ENCODE peak calls at places on chromosome 17, in seven cellular contexts. D, Q, B, O, V, Z and S are unnamed samples.

GRCh38 chr17:73371285-73371684 is 59.5 kb upstream of the CDC42EP4 start:
- DNase-seq in D (peak), Q (no peak), B (peak), O (no peak), V (no peak), Z (peak), S (no peak)

GRCh38 chr17:16573466-16573865 is 4.5 kb upstream of the ZNF287 start:
- DNase-seq in D (no peak), Q (no peak), B (no peak), O (no peak), V (no peak), Z (no peak), S (no peak)

GRCh38 chr17:19341211-19341631 is 21.3 kb downstream of the B9D1 start:
- DNase-seq in D (no peak), Q (no peak), B (no peak), O (no peak), V (no peak), Z (no peak), S (no peak)

GRCh38 chr17:32757963-32758362 is 119.0 kb downstream of the MYO1D start:
- DNase-seq in D (peak), Q (no peak), B (no peak), O (no peak), V (no peak), Z (no peak), S (no peak)

GRCh38 chr17:10614536-10615155 is 42.5 kb downstream of the MYH3 start:
- DNase-seq in D (peak), Q (peak), B (peak), O (peak), V (peak), Z (peak), S (peak)

GRCh38 chr17:35373984-35374765 is 754 bp upstream of the SLFN11 start:
- DNase-seq in D (peak), Q (peak), B (peak), O (peak), V (peak), Z (peak), S (peak)

GRCh38 chr17:58328195-58329034 is at the start of gene TSPOAP1:
- DNase-seq in D (no peak), Q (peak), B (no peak), O (no peak), V (peak), Z (no peak), S (peak)

GRCh38 chr17:12043702-12044101 is 23.0 kb downstream of the MAP2K4 start:
- DNase-seq in D (no peak), Q (no peak), B (no peak), O (no peak), V (no peak), Z (no peak), S (no peak)

GRCh38 chr17:44307387-44308186 is 814 bp upstream of the RUNDC3A start:
- DNase-seq in D (peak), Q (peak), B (no peak), O (no peak), V (no peak), Z (peak), S (peak)

GRCh38 chr17:44115585-44116415 is 7.6 kb downstream of the HDAC5 start:
- DNase-seq in D (no peak), Q (peak), B (peak), O (no peak), V (no peak), Z (peak), S (no peak)

GRCh38 chr17:57009737-57010445 is 32.0 kb downstream of the SCPEP1 start:
- DNase-seq in D (peak), Q (peak), B (peak), O (peak), V (peak), Z (peak), S (no peak)

GRCh38 chr17:62062313-62062712 is 2.8 kb downstream of the MED13 start:
- DNase-seq in D (peak), Q (no peak), B (peak), O (no peak), V (no peak), Z (no peak), S (no peak)

GRCh38 chr17:42720996-42721583 is 23.8 kb downstream of the EZH1 start:
- DNase-seq in D (peak), Q (peak), B (peak), O (no peak), V (peak), Z (peak), S (no peak)

GRCh38 chr17:8318536-8318935 is 8.5 kb downstream of the ARHGEF15 start:
- DNase-seq in D (no peak), Q (no peak), B (no peak), O (no peak), V (no peak), Z (no peak), S (no peak)

GRCh38 chr17:7883781-7884386 is 4.7 kb upstream of the CHD3 start:
- DNase-seq in D (peak), Q (no peak), B (peak), O (no peak), V (no peak), Z (peak), S (no peak)

GRCh38 chr17:51152766-51153209 is 571 bp upstream of the NME1 start:
- DNase-seq in D (peak), Q (no peak), B (no peak), O (no peak), V (no peak), Z (peak), S (no peak)

GRCh38 chr17:42055496-42055895 is 5.1 kb upstream of the C17orf113 start:
- DNase-seq in D (no peak), Q (no peak), B (no peak), O (no peak), V (no peak), Z (no peak), S (no peak)

GRCh38 chr17:31397256-31397939 is 5.9 kb downstream of the RAB11FIP4 start:
- DNase-seq in D (no peak), Q (no peak), B (no peak), O (no peak), V (no peak), Z (no peak), S (no peak)

GRCh38 chr17:9079461-9080103 is 58.3 kb downstream of the NTN1 start:
- DNase-seq in D (no peak), Q (no peak), B (no peak), O (no peak), V (no peak), Z (no peak), S (no peak)

GRCh38 chr17:65385071-65385470 is 176.4 kb downstream of the AXIN2 start:
- DNase-seq in D (no peak), Q (no peak), B (no peak), O (no peak), V (no peak), Z (no peak), S (no peak)

GRCh38 chr17:2406903-2407790 is 6.3 kb upstream of the MNT start:
- DNase-seq in D (peak), Q (no peak), B (peak), O (no peak), V (no peak), Z (peak), S (no peak)

GRCh38 chr17:73342549-73343167 is 30.9 kb upstream of the CDC42EP4 start:
- DNase-seq in D (peak), Q (peak), B (peak), O (no peak), V (no peak), Z (peak), S (no peak)

GRCh38 chr17:74951680-74952421 is 16.2 kb downstream of the OTOP3 start:
- DNase-seq in D (no peak), Q (no peak), B (no peak), O (no peak), V (no peak), Z (no peak), S (no peak)

GRCh38 chr17:50064253-50064991 is 8.5 kb downstream of the ITGA3 start:
- DNase-seq in D (peak), Q (no peak), B (peak), O (no peak), V (no peak), Z (peak), S (peak)

GRCh38 chr17:57144567-57144966 is 59.5 kb downstream of the AKAP1 start:
- DNase-seq in D (no peak), Q (no peak), B (no peak), O (no peak), V (no peak), Z (no peak), S (no peak)

GRCh38 chr17:78899361-78900260 is 3.4 kb downstream of the CEP295NL start:
- DNase-seq in D (no peak), Q (peak), B (no peak), O (peak), V (no peak), Z (peak), S (peak)

GRCh38 chr17:41844971-41845370 is 7.3 kb downstream of the KLHL10 start:
- DNase-seq in D (peak), Q (no peak), B (no peak), O (no peak), V (no peak), Z (no peak), S (no peak)

GRCh38 chr17:54256530-54256929 is 433.8 kb downstream of the KIF2B start:
- DNase-seq in D (no peak), Q (peak), B (no peak), O (no peak), V (no peak), Z (no peak), S (no peak)

GRCh38 chr17:19270951-19271611 is 33.9 kb downstream of the EPN2 start:
- DNase-seq in D (no peak), Q (no peak), B (no peak), O (peak), V (peak), Z (no peak), S (no peak)

GRCh38 chr17:2083613-2084128 is 28.8 kb downstream of the HIC1 start:
- DNase-seq in D (no peak), Q (no peak), B (no peak), O (no peak), V (no peak), Z (no peak), S (no peak)

GRCh38 chr17:17358866-17359265 is 55.7 kb downstream of the NT5M start:
- DNase-seq in D (no peak), Q (no peak), B (no peak), O (no peak), V (no peak), Z (no peak), S (peak)

GRCh38 chr17:47733414-47734288 is 615 bp downstream of the TBX21 start:
- DNase-seq in D (no peak), Q (peak), B (no peak), O (no peak), V (no peak), Z (no peak), S (peak)